ENCODE peak calls at places on chromosomes 7 and 10, in four cellular contexts. One of them, this sample, is unnamed.

GRCh38 chr7:104862719-104863118 is 151.3 kb upstream of the KMT2E start:
- DNase-seq in cardiac muscle cell: peak
- DNase-seq in EH: peak
- DNase-seq in SW 1271: no peak
- DNase-seq in this sample: peak

GRCh38 chr7:137656227-137656849 is 190.4 kb downstream of the DGKI start:
- DNase-seq in cardiac muscle cell: peak
- DNase-seq in EH: peak
- DNase-seq in SW 1271: no peak
- DNase-seq in this sample: peak

GRCh38 chr10:42543840-42544372 is 94.5 kb downstream of the ZNF33B start:
- DNase-seq in cardiac muscle cell: no peak
- DNase-seq in EH: no peak
- DNase-seq in SW 1271: no peak
- DNase-seq in this sample: no peak

GRCh38 chr7:131843862-131844261 is 287.4 kb upstream of the PODXL start:
- DNase-seq in cardiac muscle cell: peak
- DNase-seq in EH: peak
- DNase-seq in SW 1271: no peak
- DNase-seq in this sample: no peak

GRCh38 chr10:97016728-97017473 is 168.9 kb downstream of the SLIT1 start:
- DNase-seq in cardiac muscle cell: no peak
- DNase-seq in EH: peak
- DNase-seq in SW 1271: no peak
- DNase-seq in this sample: peak

GRCh38 chr7:605661-606450 is 86.2 kb upstream of the PDGFA start:
- DNase-seq in cardiac muscle cell: no peak
- DNase-seq in EH: no peak
- DNase-seq in SW 1271: no peak
- DNase-seq in this sample: no peak

GRCh38 chr7:36408589-36408988 is 18.9 kb downstream of the ANLN start:
- DNase-seq in cardiac muscle cell: peak
- DNase-seq in EH: peak
- DNase-seq in SW 1271: no peak
- DNase-seq in this sample: no peak

GRCh38 chr7:5082806-5083205 is 37.1 kb downstream of the RBAK start:
- DNase-seq in cardiac muscle cell: no peak
- DNase-seq in EH: no peak
- DNase-seq in SW 1271: no peak
- DNase-seq in this sample: no peak

GRCh38 chr7:56175784-56176183 is 59.6 kb upstream of the NUPR2 start:
- DNase-seq in cardiac muscle cell: no peak
- DNase-seq in EH: no peak
- DNase-seq in SW 1271: no peak
- DNase-seq in this sample: no peak

GRCh38 chr7:8261711-8262695 is at the start of gene ICA1:
- DNase-seq in cardiac muscle cell: peak
- DNase-seq in EH: peak
- DNase-seq in SW 1271: peak
- DNase-seq in this sample: peak

GRCh38 chr10:101933976-101934375 is 90.4 kb upstream of the KCNIP2 start:
- DNase-seq in cardiac muscle cell: no peak
- DNase-seq in EH: no peak
- DNase-seq in SW 1271: no peak
- DNase-seq in this sample: no peak

GRCh38 chr7:116354171-116354545 is 143.8 kb downstream of the TES start:
- DNase-seq in cardiac muscle cell: peak
- DNase-seq in EH: no peak
- DNase-seq in SW 1271: no peak
- DNase-seq in this sample: no peak

GRCh38 chr10:130999376-131000202 is 311.9 kb downstream of the TCERG1L start:
- DNase-seq in cardiac muscle cell: no peak
- DNase-seq in EH: no peak
- DNase-seq in SW 1271: no peak
- DNase-seq in this sample: no peak

GRCh38 chr10:54066646-54067045 is 734.4 kb downstream of the PCDH15 start:
- DNase-seq in cardiac muscle cell: no peak
- DNase-seq in EH: no peak
- DNase-seq in SW 1271: no peak
- DNase-seq in this sample: no peak

GRCh38 chr7:122803851-122804250 is 82.4 kb downstream of the CADPS2 start:
- DNase-seq in cardiac muscle cell: no peak
- DNase-seq in EH: no peak
- DNase-seq in SW 1271: no peak
- DNase-seq in this sample: no peak

GRCh38 chr10:70053896-70054641 is 1.4 kb downstream of the MACROH2A2 start:
- DNase-seq in cardiac muscle cell: no peak
- DNase-seq in EH: no peak
- DNase-seq in SW 1271: no peak
- DNase-seq in this sample: peak

GRCh38 chr7:116316838-116317612 is 106.7 kb downstream of the TES start:
- DNase-seq in cardiac muscle cell: peak
- DNase-seq in EH: peak
- DNase-seq in SW 1271: peak
- DNase-seq in this sample: no peak

GRCh38 chr7:50206521-50207250 is 97.8 kb upstream of the IKZF1 start:
- DNase-seq in cardiac muscle cell: no peak
- DNase-seq in EH: no peak
- DNase-seq in SW 1271: no peak
- DNase-seq in this sample: no peak

GRCh38 chr10:6583447-6583846 is 3.4 kb upstream of the PRKCQ start:
- DNase-seq in cardiac muscle cell: no peak
- DNase-seq in EH: no peak
- DNase-seq in SW 1271: no peak
- DNase-seq in this sample: no peak

GRCh38 chr10:46523119-46523880 is 33.2 kb downstream of the GPRIN2 start:
- DNase-seq in cardiac muscle cell: peak
- DNase-seq in EH: peak
- DNase-seq in SW 1271: no peak
- DNase-seq in this sample: no peak

GRCh38 chr7:32506266-32507054 is 11.2 kb downstream of the AVL9 start:
- DNase-seq in cardiac muscle cell: peak
- DNase-seq in EH: peak
- DNase-seq in SW 1271: peak
- DNase-seq in this sample: no peak

GRCh38 chr10:124375353-124375614 is 43.4 kb downstream of the OAT start:
- DNase-seq in cardiac muscle cell: no peak
- DNase-seq in EH: no peak
- DNase-seq in SW 1271: no peak
- DNase-seq in this sample: no peak

GRCh38 chr7:19982841-19983835 is 209.7 kb upstream of the TMEM196 start:
- DNase-seq in cardiac muscle cell: peak
- DNase-seq in EH: peak
- DNase-seq in SW 1271: no peak
- DNase-seq in this sample: peak

GRCh38 chr10:118944959-118945622 is 84.4 kb upstream of the NANOS1 start:
- DNase-seq in cardiac muscle cell: no peak
- DNase-seq in EH: no peak
- DNase-seq in SW 1271: no peak
- DNase-seq in this sample: peak

This sample was measured in GM23338.